ENCODE peak calls at places on chromosomes 13 and 19, in seven cellular contexts. T is retinal pigment epithelial cell, X is HFF-Myc, V is A549, D is PC-3, W is fibroblast of pulmonary artery, H is heart left ventricle. G is an unnamed sample.

GRCh38 chr13:28100149-28101121 is at the start of gene FLT3:
- DNase-seq in T (peak; percentile 83), X (no peak), V (peak; percentile 17), D (peak; percentile 32), W (peak; percentile 15), H (peak; percentile 67), G (peak; percentile 80)

GRCh38 chr13:49454388-49455015 is 10.4 kb downstream of the SETDB2 start:
- DNase-seq in T (no peak), X (no peak), V (no peak), D (no peak), W (peak; percentile 21), H (no peak), G (peak; percentile 54)

GRCh38 chr13:36685912-36686311 is 12.1 kb downstream of the SERTM1 start:
- DNase-seq in T (peak; percentile 38), X (no peak), V (no peak), D (peak; percentile 13), W (peak; percentile 26), H (no peak), G (no peak)

GRCh38 chr13:103883152-103883551 is 816.9 kb upstream of the SLC10A2 start:
- DNase-seq in T (peak; percentile 89), X (no peak), V (peak; percentile 79), D (peak; percentile 97), W (peak; percentile 95), H (peak; percentile 89), G (no peak)

GRCh38 chr19:39335168-39335567 is 675 bp downstream of the GMFG start:
- DNase-seq in T (no peak), X (no peak), V (no peak), D (no peak), W (no peak), H (no peak), G (peak; percentile 33)

GRCh38 chr19:13020002-13020414 is 24.7 kb downstream of the NFIX start:
- DNase-seq in T (no peak), X (no peak), V (no peak), D (peak; percentile 51), W (no peak), H (no peak), G (no peak)

GRCh38 chr19:38691938-38692457 is 44.5 kb downstream of the ACTN4 start:
- DNase-seq in T (peak; percentile 97), X (peak; percentile 69), V (peak; percentile 75), D (no peak), W (peak; percentile 91), H (no peak), G (no peak)

GRCh38 chr13:109510036-109510435 is 276.3 kb downstream of the IRS2 start:
- DNase-seq in T (no peak), X (no peak), V (no peak), D (no peak), W (no peak), H (no peak), G (no peak)

GRCh38 chr19:43316591-43317319 is 36.7 kb upstream of the CD177 start:
- DNase-seq in T (no peak), X (no peak), V (peak; percentile 66), D (peak; percentile 87), W (peak; percentile 11), H (no peak), G (no peak)

GRCh38 chr19:17202249-17202648 is 12.9 kb upstream of the USE1 start:
- DNase-seq in T (no peak), X (no peak), V (peak; percentile 40), D (peak; percentile 44), W (no peak), H (no peak), G (no peak)

GRCh38 chr19:41367848-41368301 is 3.9 kb upstream of the B9D2 start:
- DNase-seq in T (peak; percentile 79), X (no peak), V (peak; percentile 77), D (peak; percentile 78), W (peak; percentile 89), H (no peak), G (peak; percentile 54)

GRCh38 chr19:40614595-40615411 is 13.6 kb downstream of the LTBP4 start:
- DNase-seq in T (peak; percentile 89), X (peak; percentile 95), V (peak; percentile 68), D (peak; percentile 79), W (peak; percentile 98), H (peak; percentile 85), G (peak; percentile 84)

GRCh38 chr19:628168-628567 is 5.2 kb downstream of the POLRMT start:
- DNase-seq in T (no peak), X (no peak), V (no peak), D (no peak), W (no peak), H (no peak), G (no peak)

GRCh38 chr13:32587014-32587773 is 942 bp downstream of the PDS5B start:
- DNase-seq in T (no peak), X (no peak), V (peak; percentile 38), D (peak; percentile 44), W (peak; percentile 69), H (peak; percentile 83), G (peak; percentile 84)

GRCh38 chr13:63414247-63414646 is 1998.6 kb upstream of the PCDH20 start:
- DNase-seq in T (no peak), X (no peak), V (no peak), D (no peak), W (no peak), H (no peak), G (no peak)

GRCh38 chr13:30004204-30004603 is 153.8 kb upstream of the UBL3 start:
- DNase-seq in T (no peak), X (no peak), V (peak; percentile 29), D (no peak), W (no peak), H (no peak), G (no peak)

GRCh38 chr13:27658569-27658968 is 36.9 kb downstream of the POLR1D start:
- DNase-seq in T (no peak), X (no peak), V (no peak), D (peak; percentile 57), W (peak; percentile 74), H (no peak), G (no peak)

GRCh38 chr19:47526798-47527197 is 11.9 kb upstream of the NAPA start:
- DNase-seq in T (no peak), X (no peak), V (no peak), D (no peak), W (no peak), H (no peak), G (no peak)

GRCh38 chr19:42220751-42221097 is 612 bp downstream of the ZNF526 start:
- DNase-seq in T (no peak), X (no peak), V (no peak), D (no peak), W (no peak), H (no peak), G (no peak)

GRCh38 chr13:27825153-27825552 is 32.9 kb downstream of the GSX1 start:
- DNase-seq in T (no peak), X (no peak), V (no peak), D (no peak), W (no peak), H (no peak), G (no peak)

GRCh38 chr13:97478247-97478646 is 44.3 kb downstream of the RAP2A start:
- DNase-seq in T (no peak), X (no peak), V (no peak), D (no peak), W (no peak), H (no peak), G (no peak)

GRCh38 chr19:38693380-38694223 is 46.2 kb downstream of the ACTN4 start:
- DNase-seq in T (peak; percentile 94), X (peak; percentile 58), V (peak; percentile 92), D (peak; percentile 96), W (peak; percentile 81), H (no peak), G (peak; percentile 67)

GRCh38 chr19:58561373-58562125 is 3.1 kb upstream of the UBE2M start:
- DNase-seq in T (no peak), X (no peak), V (no peak), D (no peak), W (no peak), H (no peak), G (no peak)

GRCh38 chr19:6022570-6023049 is 44.7 kb upstream of the RANBP3 start:
- DNase-seq in T (no peak), X (no peak), V (no peak), D (no peak), W (no peak), H (no peak), G (no peak)
- TF ChIP-seq CTCF in T (no peak), X (no peak), V (no peak), D (peak; percentile 23), W (no peak), H (no peak), G (no peak)

GRCh38 chr13:42836930-42837329 is 55.5 kb downstream of the FAM216B start:
- DNase-seq in T (no peak), X (peak; percentile 59), V (peak; percentile 9), D (peak; percentile 46), W (peak; percentile 78), H (no peak), G (no peak)
- TF ChIP-seq CTCF in T (peak; percentile 42), X (peak; percentile 43), V (no peak), D (peak; percentile 57), W (peak; percentile 59), H (peak; percentile 9), G (no peak)

DNA sequence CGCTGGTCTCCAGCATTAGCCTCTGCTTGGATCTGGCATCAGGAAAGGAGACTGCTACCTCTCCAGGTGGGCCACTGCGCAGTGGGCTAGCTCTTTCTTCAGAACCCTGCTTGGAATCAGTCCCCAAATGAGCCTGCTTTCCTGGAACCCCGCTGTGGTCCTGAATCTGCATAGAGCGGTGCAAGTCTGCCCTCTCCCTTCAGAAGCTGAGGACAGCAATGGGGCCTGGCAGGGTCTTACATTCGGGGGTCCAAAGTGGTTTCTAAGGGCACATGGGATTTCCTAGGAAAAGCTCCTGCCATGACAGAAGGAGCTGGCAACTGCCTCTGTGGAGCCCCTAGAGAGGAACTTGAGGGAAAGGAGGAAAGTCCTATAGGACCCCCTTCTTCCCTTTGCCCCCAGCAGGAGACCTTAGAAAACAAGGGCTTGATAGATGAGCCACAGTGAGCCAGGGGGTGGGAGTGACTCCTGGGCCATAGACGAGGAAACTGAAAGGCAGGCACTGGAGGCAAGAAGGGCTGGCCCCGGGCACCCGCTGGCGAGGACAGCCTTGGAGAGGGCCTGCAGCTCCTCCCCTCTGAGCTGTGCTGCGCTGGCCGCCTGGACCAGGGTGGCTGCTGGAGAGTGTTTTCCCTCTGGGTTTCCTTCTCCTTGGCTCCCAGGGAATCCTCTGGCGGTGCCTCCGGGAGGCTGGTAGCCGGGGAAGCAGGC is 1.4 kb upstream of the VSTM2B start:
- DNase-seq in T (no peak), X (no peak), V (no peak), D (no peak), W (no peak), H (peak; percentile 56), G (no peak)
- TF ChIP-seq CTCF in T (no peak), X (no peak), V (no peak), D (no peak), W (no peak), H (no peak), G (no peak)

GRCh38 chr19:56084835-56085536 is 36.1 kb downstream of the ZNF787 start:
- DNase-seq in T (no peak), X (no peak), V (no peak), D (no peak), W (no peak), H (no peak), G (no peak)

GRCh38 chr19:56079609-56080008 is 41.5 kb downstream of the ZNF787 start:
- DNase-seq in T (no peak), X (no peak), V (no peak), D (no peak), W (no peak), H (no peak), G (no peak)

GRCh38 chr19:56076413-56076998 is 44.6 kb downstream of the ZNF787 start:
- DNase-seq in T (no peak), X (peak; percentile 16), V (peak; percentile 70), D (peak; percentile 81), W (peak; percentile 73), H (no peak), G (no peak)

GRCh38 chr19:56083668-56084067 is 37.4 kb downstream of the ZNF787 start:
- DNase-seq in T (no peak), X (no peak), V (no peak), D (no peak), W (no peak), H (no peak), G (no peak)

GRCh38 chr19:56080669-56081401 is 40.3 kb downstream of the ZNF787 start:
- DNase-seq in T (no peak), X (peak; percentile 36), V (peak; percentile 65), D (peak; percentile 59), W (peak; percentile 87), H (peak; percentile 90), G (peak; percentile 92)
- TF ChIP-seq CTCF in T (peak; percentile 66), X (peak; percentile 65), V (peak; percentile 17), D (peak; percentile 63), W (peak; percentile 58), H (peak; percentile 61), G (peak; percentile 53)